ENCODE peak calls at places on chromosomes 4 and X, in eight cellular contexts. U is heart left ventricle, O is foreskin fibroblast, Z is AG04450, V is stomach, A is aorta, C is cardiac fibroblast, P is H7. H is an unnamed sample.

GRCh38 chrX:134933248-134933647 is 57.5 kb upstream of the SMIM10 start:
- DNase-seq in O (no peak), A (no peak), P (no peak), C (no peak), Z (no peak), V (no peak), U (no peak), H (no peak)

GRCh38 chr4:1402516-1403101 is 3.6 kb downstream of the NKX1-1 start:
- DNase-seq in U (no peak), C (no peak), A (peak; percentile 30), Z (no peak), V (peak; percentile 17), P (peak; percentile 82), O (no peak), H (no peak)

GRCh38 chrX:153366878-153367538 is 33.1 kb downstream of the ZNF275 start:
- DNase-seq in Z (no peak), A (no peak), V (no peak), O (no peak), U (no peak), C (no peak), P (no peak), H (no peak)

GRCh38 chrX:109347618-109348017 is 134.3 kb downstream of the GUCY2F start:
- DNase-seq in O (peak; percentile 35), V (no peak), C (peak; percentile 84), Z (no peak), A (no peak), P (no peak), U (no peak), H (peak; percentile 51)

GRCh38 chrX:17768997-17769396 is 31.7 kb downstream of the SCML1 start:
- DNase-seq in C (no peak), A (no peak), P (no peak), Z (no peak), O (no peak), U (no peak), V (no peak), H (no peak)

GRCh38 chr4:152957437-152958185 is 21.5 kb downstream of the FHDC1 start:
- DNase-seq in V (peak; percentile 79), C (peak; percentile 43), P (no peak), Z (no peak), A (no peak), U (peak; percentile 60), O (no peak), H (peak; percentile 20)

GRCh38 chrX:16589211-16589610 is 60.7 kb upstream of the S100G start:
- DNase-seq in A (no peak), O (peak; percentile 54), P (no peak), C (peak; percentile 65), Z (no peak), U (no peak), V (no peak), H (peak; percentile 41)

GRCh38 chr4:48708610-48709009 is 71.5 kb downstream of the FRYL start:
- DNase-seq in V (no peak), Z (no peak), U (no peak), O (no peak), P (no peak), C (no peak), A (no peak), H (no peak)

GRCh38 chrX:115147220-115147619 is 42.0 kb upstream of the RBMXL3 start:
- DNase-seq in A (no peak), Z (no peak), U (no peak), V (no peak), O (peak; percentile 0), P (peak; percentile 3), C (peak; percentile 43), H (peak; percentile 20)

GRCh38 chr4:152665691-152666410 is 13.9 kb downstream of the TMEM154 start:
- DNase-seq in C (no peak), O (no peak), Z (no peak), P (no peak), A (no peak), U (no peak), V (no peak), H (no peak)

GRCh38 chr4:53126099-53126498 is 239.8 kb downstream of the SCFD2 start:
- DNase-seq in P (no peak), A (no peak), V (no peak), U (no peak), O (no peak), Z (no peak), C (no peak), H (no peak)

GRCh38 chr4:74408639-74409038 is 36.3 kb upstream of the AREG start:
- DNase-seq in V (no peak), C (no peak), Z (no peak), A (no peak), O (no peak), U (no peak), P (no peak), H (no peak)

GRCh38 chr4:3421470-3421869 is 20.3 kb upstream of the HGFAC start:
- DNase-seq in A (peak; percentile 24), P (peak; percentile 90), V (no peak), C (no peak), Z (no peak), U (peak; percentile 13), O (no peak), H (no peak)

GRCh38 chrX:21735038-21735752 is 22.7 kb downstream of the SMPX start:
- DNase-seq in A (no peak), U (no peak), O (no peak), C (no peak), V (no peak), Z (no peak), P (no peak), H (peak; percentile 11)

GRCh38 chrX:37824491-37825224 is 22.7 kb downstream of the DYNLT3 start:
- DNase-seq in A (no peak), O (no peak), P (no peak), Z (no peak), C (no peak), U (no peak), V (no peak), H (peak; percentile 63)

GRCh38 chrX:74382613-74383012 is 38.7 kb upstream of the SLC16A2 start:
- DNase-seq in A (peak; percentile 79), C (peak; percentile 72), Z (peak; percentile 10), P (peak; percentile 76), V (peak; percentile 74), O (peak; percentile 35), U (peak; percentile 66), H (peak; percentile 47)

GRCh38 chr4:4182835-4183568 is 43.7 kb downstream of the OTOP1 start:
- DNase-seq in A (no peak), P (peak; percentile 76), V (no peak), Z (no peak), O (no peak), C (peak; percentile 17), U (no peak), H (peak; percentile 13)

GRCh38 chrX:56564182-56564885 is 907 bp downstream of the UBQLN2 start:
- DNase-seq in Z (peak; percentile 1), V (no peak), A (no peak), U (peak; percentile 28), C (peak; percentile 21), O (no peak), P (peak; percentile 10), H (peak; percentile 33)

GRCh38 chr4:35700663-35701062 is 543.7 kb downstream of the ARAP2 start:
- DNase-seq in A (no peak), U (no peak), C (no peak), O (no peak), V (no peak), Z (no peak), P (no peak), H (no peak)

GRCh38 chr4:94516999-94517398 is 65.3 kb downstream of the PDLIM5 start:
- DNase-seq in P (no peak), O (no peak), A (no peak), Z (no peak), C (peak; percentile 54), U (no peak), V (no peak), H (peak; percentile 83)

GRCh38 chr4:117873779-117874178 is 160.5 kb upstream of the NDST3 start:
- DNase-seq in O (no peak), C (no peak), U (no peak), P (no peak), V (no peak), Z (no peak), A (no peak), H (no peak)

GRCh38 chr4:134126955-134127354 is 74.6 kb downstream of the PABPC4L start:
- DNase-seq in U (no peak), A (no peak), Z (no peak), P (no peak), O (no peak), V (no peak), C (no peak), H (no peak)

GRCh38 chr4:80875642-80876041 is 154.9 kb upstream of the BMP3 start:
- DNase-seq in C (no peak), U (no peak), A (no peak), V (no peak), Z (no peak), O (no peak), P (no peak), H (no peak)

GRCh38 chrX:19885732-19886131 is 1.7 kb downstream of the SH3KBP1 start:
- DNase-seq in A (no peak), Z (no peak), P (no peak), V (no peak), O (no peak), U (no peak), C (no peak), H (no peak)
- H3K4me3 ChIP-seq in A (no peak overlapping the region), Z (peak overlapping the region; percentile 63), P (no peak overlapping the region), V (peak overlapping the region; percentile 76), O (peak overlapping the region; percentile 51), U (peak overlapping the region; percentile 83), C (peak overlapping the region; percentile 60), H (no peak overlapping the region)

DNA sequence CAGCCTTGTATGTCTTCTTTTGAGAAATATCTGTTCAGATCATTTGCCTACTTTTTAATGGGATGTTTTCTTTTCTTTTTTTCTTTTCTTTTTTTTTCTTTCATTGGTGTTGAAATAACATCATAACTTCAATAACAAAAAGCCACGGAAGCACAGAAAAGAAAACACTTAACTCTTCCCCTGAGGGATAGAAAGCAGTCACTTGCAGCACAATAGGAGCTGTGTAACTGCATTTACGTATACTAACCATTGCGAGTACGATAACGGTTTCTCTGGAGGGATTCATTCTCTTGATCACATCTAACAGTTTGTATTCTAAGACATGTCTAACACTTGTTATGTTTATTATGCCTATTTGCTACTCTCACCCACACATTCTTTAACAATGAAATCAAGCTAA is 27.3 kb downstream of the C4orf46 start:
- DNase-seq in U (no peak), P (no peak), V (no peak), O (no peak), Z (no peak), A (no peak), C (no peak), H (no peak)
- H3K4me3 ChIP-seq in U (no peak overlapping the region), P (no peak overlapping the region), V (no peak overlapping the region), O (peak overlapping the region; percentile 40), Z (no peak overlapping the region), A (no peak overlapping the region), C (no peak overlapping the region), H (no peak overlapping the region)

GRCh38 chrX:24478516-24478915 is 13.4 kb downstream of the PDK3 start:
- DNase-seq in O (no peak), Z (no peak), U (no peak), P (no peak), V (no peak), C (no peak), A (no peak), H (no peak)
- H3K4me3 ChIP-seq in O (no peak overlapping the region), Z (no peak overlapping the region), U (no peak overlapping the region), P (no peak overlapping the region), V (no peak overlapping the region), C (no peak overlapping the region), A (no peak overlapping the region), H (no peak overlapping the region)

DNA sequence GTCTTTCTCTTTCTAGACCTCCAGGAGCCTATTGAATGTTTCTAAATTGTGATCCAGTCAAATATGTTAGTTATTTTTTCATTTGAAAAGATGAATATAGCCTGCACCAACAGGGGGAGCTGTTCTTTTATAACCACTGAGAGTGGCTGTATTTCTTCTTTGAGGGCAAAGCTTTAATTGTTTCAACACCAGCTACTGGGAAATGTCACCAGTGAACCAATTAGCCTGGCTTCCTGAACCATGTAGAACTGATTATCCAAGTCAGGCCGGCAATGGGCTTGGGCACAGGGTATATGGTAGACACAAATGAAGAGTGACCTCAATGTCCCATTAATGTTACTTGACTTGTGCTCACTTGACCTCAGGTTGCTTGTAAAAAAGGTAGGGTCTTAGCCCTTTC is 4.8 kb upstream of the DAPP1 start:
- DNase-seq in O (no peak), P (no peak), C (peak; percentile 29), A (no peak), U (no peak), Z (no peak), V (no peak), H (peak; percentile 55)
- H3K4me3 ChIP-seq in O (no peak overlapping the region), P (no peak overlapping the region), C (no peak overlapping the region), A (no peak overlapping the region), U (no peak overlapping the region), Z (no peak overlapping the region), V (no peak overlapping the region), H (no peak overlapping the region)